ENCODE peak calls at places on chromosomes 12 and 14, in nine cellular contexts. E is midbrain; F is posterior vena cava; A is cardiac septum; R is activated B cell treated with CpG ODN at 0.5 μM for 24 hours; D is CD4-positive, alpha-beta T cell; G is T-cell; H is renal cortical epithelial cell; K is NCI-H2029 treated with DMSO at 0.1 percent for 48 hours. U is an unnamed sample.

GRCh38 chr12:103273645-103274044 is 222.1 kb downstream of the C12orf42 start:
- DNase-seq in R (no peak), D (no peak), K (peak), E (no peak), A (no peak), F (no peak), H (peak), G (no peak), U (no peak)

GRCh38 chr12:31591308-31591901 is 469 bp upstream of the DENND5B start:
- DNase-seq in H (peak), D (no peak), A (no peak), R (no peak), E (peak), K (no peak), F (no peak), G (no peak), U (no peak)

GRCh38 chr12:106139422-106140141 is 828 bp upstream of the NUAK1 start:
- DNase-seq in K (no peak), A (peak), R (peak), G (no peak), F (peak), H (peak), E (peak), D (no peak), U (no peak)

GRCh38 chr12:118023461-118023860 is 7.0 kb downstream of the RFC5 start:
- DNase-seq in H (no peak), R (no peak), K (no peak), G (no peak), E (peak), D (no peak), A (no peak), F (no peak), U (no peak)

GRCh38 chr12:11959117-11959823 is 111.5 kb upstream of the BCL2L14 start:
- DNase-seq in R (no peak), A (no peak), D (no peak), H (peak), K (no peak), G (no peak), E (no peak), F (no peak), U (no peak)

GRCh38 chr12:121808623-121809022 is 4.8 kb downstream of the SETD1B start:
- DNase-seq in H (no peak), A (no peak), D (no peak), K (no peak), E (no peak), F (no peak), G (no peak), R (no peak), U (no peak)

GRCh38 chr14:34713681-34714319 is 593 bp downstream of the CFL2 start:
- DNase-seq in K (peak), D (no peak), G (no peak), R (no peak), E (peak), H (peak), A (no peak), F (no peak), U (no peak)

GRCh38 chr12:49537709-49538601 is 875 bp upstream of the KCNH3 start:
- DNase-seq in G (no peak), H (no peak), A (no peak), K (no peak), R (peak), D (peak), F (peak), E (no peak), U (peak)

GRCh38 chr12:65306603-65307501 is 28.4 kb downstream of the MSRB3 start:
- DNase-seq in H (peak), E (no peak), R (no peak), G (no peak), A (peak), K (no peak), D (no peak), F (peak), U (no peak)